ENCODE peak calls at places on chromosomes 16 and 17, in seven cellular contexts. X is IMR-90, A is H1, H is mesenchymal stem cell, T is trophoblast cell, C is H9, K is neuronal stem cell. V is an unnamed sample.

GRCh38 chr17:10807704-10808128 is 3.8 kb upstream of the TMEM238L start:
- DNase-seq in K (no peak), A (no peak), T (no peak), H (no peak), X (no peak), C (no peak), V (peak; percentile 78)

GRCh38 chr17:48001187-48001586 is 30.3 kb downstream of the CDK5RAP3 start:
- DNase-seq in A (no peak), X (peak; percentile 20), H (peak; percentile 50), T (no peak), C (no peak), K (no peak), V (no peak)

GRCh38 chr16:25633549-25633948 is 58.2 kb upstream of the HS3ST4 start:
- DNase-seq in H (no peak), K (no peak), C (no peak), X (no peak), T (peak; percentile 46), A (no peak), V (peak; percentile 68)

GRCh38 chr17:63274156-63274555 is 171.9 kb downstream of the CYB561 start:
- DNase-seq in T (no peak), C (no peak), A (no peak), X (peak; percentile 89), K (no peak), H (peak; percentile 26), V (no peak)

GRCh38 chr17:7885357-7886226 is 3.0 kb upstream of the CHD3 start:
- DNase-seq in A (peak; percentile 66), H (peak; percentile 64), X (peak; percentile 14), C (peak; percentile 58), K (peak; percentile 70), T (peak; percentile 14), V (peak; percentile 77)

GRCh38 chr17:80433916-80434666 is 19.1 kb downstream of the ENDOV start:
- DNase-seq in X (peak; percentile 63), A (no peak), H (no peak), K (no peak), T (no peak), C (no peak), V (no peak)

GRCh38 chr17:1997587-1998425 is 27.3 kb downstream of the RTN4RL1 start:
- DNase-seq in X (no peak), K (peak; percentile 59), H (no peak), T (no peak), A (peak; percentile 68), C (peak; percentile 76), V (peak; percentile 83)

GRCh38 chr17:48590603-48591161 is 641 bp upstream of the HOXB3 start:
- DNase-seq in T (no peak), C (no peak), H (no peak), X (peak; percentile 16), K (no peak), A (no peak), V (no peak)

GRCh38 chr17:54982399-54982798 is 13.8 kb downstream of the STXBP4 start:
- DNase-seq in H (peak; percentile 36), K (no peak), A (no peak), X (peak; percentile 66), C (no peak), T (no peak), V (no peak)

GRCh38 chr16:3651461-3652372 is 2.8 kb upstream of the DNASE1 start:
- DNase-seq in K (no peak), X (no peak), H (no peak), T (no peak), C (no peak), A (no peak), V (no peak)

GRCh38 chr17:48026503-48027321 is 10.9 kb downstream of the COPZ2 start:
- DNase-seq in H (peak; percentile 87), X (peak; percentile 88), K (peak; percentile 87), C (peak; percentile 96), A (peak; percentile 93), T (peak; percentile 69), V (peak; percentile 95)

GRCh38 chr16:31050280-31051030 is 17.1 kb downstream of the STX4 start:
- DNase-seq in H (no peak), C (no peak), K (no peak), A (no peak), T (no peak), X (no peak), V (no peak)

GRCh38 chr16:31108794-31109558 is 790 bp downstream of the BCKDK start:
- DNase-seq in T (no peak), C (no peak), X (no peak), A (no peak), H (no peak), K (no peak), V (no peak)

GRCh38 chr16:85767569-85767968 is 16.7 kb upstream of the C16orf74 start:
- DNase-seq in A (no peak), T (peak; percentile 48), X (peak; percentile 88), K (no peak), H (peak; percentile 90), C (no peak), V (peak; percentile 80)

GRCh38 chr17:50267074-50267841 is 7.0 kb upstream of the TMEM92 start:
- DNase-seq in X (peak; percentile 47), A (no peak), T (no peak), H (no peak), K (no peak), C (no peak), V (no peak)

GRCh38 chr17:75345514-75346167 is 56.4 kb upstream of the SLC25A19 start:
- DNase-seq in T (no peak), K (no peak), H (no peak), X (no peak), A (no peak), C (peak; percentile 63), V (peak; percentile 70)

GRCh38 chr17:81712468-81713003 is 452 bp downstream of the SLC25A10 start:
- DNase-seq in K (no peak), T (no peak), H (peak; percentile 37), A (no peak), X (no peak), C (no peak), V (peak; percentile 48)

GRCh38 chr16:83615553-83615952 is 192.2 kb upstream of the HSBP1 start:
- DNase-seq in C (no peak), K (no peak), A (no peak), X (peak; percentile 48), H (peak; percentile 43), T (no peak), V (no peak)

GRCh38 chr17:76405967-76406647 is 21.7 kb downstream of the SPHK1 start:
- DNase-seq in C (no peak), X (peak; percentile 35), T (no peak), K (no peak), A (no peak), H (no peak), V (no peak)

GRCh38 chr16:89115216-89115949 is 21.7 kb downstream of the ACSF3 start:
- DNase-seq in X (no peak), T (peak; percentile 33), K (no peak), C (no peak), A (no peak), H (no peak), V (no peak)

GRCh38 chr17:17035490-17035889 is 6.8 kb upstream of the MPRIP start:
- DNase-seq in K (no peak), H (no peak), T (no peak), A (no peak), X (no peak), C (no peak), V (no peak)

GRCh38 chr16:27333104-27333503 is 19.3 kb downstream of the IL4R start:
- DNase-seq in X (no peak), K (no peak), T (no peak), A (no peak), H (no peak), C (no peak), V (no peak)

GRCh38 chr16:27335349-27336052 is 21.7 kb downstream of the IL4R start:
- DNase-seq in A (no peak), X (peak; percentile 54), T (no peak), C (no peak), H (peak; percentile 57), K (no peak), V (no peak)

GRCh38 chr16:27334192-27334764 is 20.5 kb downstream of the IL4R start:
- DNase-seq in T (no peak), C (no peak), H (no peak), X (no peak), K (no peak), A (no peak), V (no peak)

GRCh38 chr16:27333549-27333948 is 19.8 kb downstream of the IL4R start:
- DNase-seq in C (no peak), H (no peak), T (no peak), K (no peak), X (no peak), A (no peak), V (no peak)

DNA sequence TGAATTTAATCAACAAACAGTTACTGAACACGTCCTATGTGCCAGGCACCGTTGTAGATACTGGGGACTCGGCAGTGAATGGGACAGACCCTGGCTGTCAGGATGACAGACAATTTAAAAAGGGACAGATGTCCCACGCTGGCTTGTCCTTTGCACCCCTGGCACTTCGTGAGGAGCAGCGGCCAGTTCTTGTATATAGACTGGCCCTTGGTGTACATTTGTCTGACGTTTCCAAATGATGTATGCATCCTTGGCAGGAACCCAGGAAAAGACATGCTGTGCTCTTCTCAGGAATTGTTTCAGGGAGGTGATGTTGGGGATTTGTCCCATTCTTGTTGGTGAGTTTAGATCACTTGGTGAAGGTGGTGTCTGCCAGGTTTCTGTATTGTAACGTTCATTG is 21.1 kb downstream of the IL4R start:
- DNase-seq in H (peak; percentile 87), T (no peak), A (no peak), C (no peak), X (peak; percentile 70), K (no peak), V (no peak)
- H2BK5ac ChIP-seq in H (no peak overlapping the region), T (no peak overlapping the region), A (no peak overlapping the region), C (no peak overlapping the region), X (peak overlapping the region; percentile 61), K (no peak overlapping the region), V (no peak overlapping the region)

DNA sequence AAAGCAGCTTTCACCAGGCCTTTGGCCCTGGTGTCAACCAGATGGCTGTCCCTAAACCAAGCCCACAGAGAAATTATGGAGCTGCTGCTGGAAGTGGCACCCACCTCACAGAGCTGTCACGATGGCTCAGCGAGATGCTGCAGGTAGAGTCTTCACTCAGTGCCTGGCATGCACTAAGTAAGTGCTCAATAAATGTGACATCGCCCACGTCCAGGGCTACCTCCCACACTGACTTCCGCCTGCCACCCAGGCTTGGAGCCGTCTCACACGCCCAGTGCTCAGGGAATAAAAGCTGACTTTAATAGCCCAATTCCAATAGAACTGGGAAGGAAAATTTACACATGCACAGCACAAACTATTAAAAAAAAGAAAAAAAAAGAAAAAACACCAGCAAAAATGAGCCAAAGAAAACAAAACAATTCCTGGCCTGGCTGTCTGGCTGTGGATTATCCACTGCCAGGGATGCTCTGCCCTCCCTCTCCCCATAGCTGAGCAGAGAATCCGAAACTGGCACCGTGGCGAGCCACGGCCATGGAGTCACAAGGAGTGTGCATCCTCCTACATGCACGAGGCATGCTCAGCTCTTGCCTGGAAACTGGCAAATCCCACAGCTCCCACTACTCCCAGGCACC is 68.9 kb downstream of the ZNF423 start:
- DNase-seq in H (no peak), A (no peak), C (no peak), K (no peak), T (no peak), X (no peak), V (no peak)
- H2BK5ac ChIP-seq in H (no peak overlapping the region), A (no peak overlapping the region), C (no peak overlapping the region), K (no peak overlapping the region), T (no peak overlapping the region), X (no peak overlapping the region), V (no peak overlapping the region)

GRCh38 chr17:42684033-42684625 is 1.8 kb downstream of the CNTNAP1 start:
- DNase-seq in T (no peak), K (no peak), C (no peak), X (no peak), A (no peak), H (no peak), V (no peak)
- H2BK5ac ChIP-seq in T (no peak overlapping the region), K (no peak overlapping the region), C (no peak overlapping the region), X (no peak overlapping the region), A (no peak overlapping the region), H (no peak overlapping the region), V (no peak overlapping the region)

GRCh38 chr17:40264458-40265185 is 23.1 kb upstream of the CDC6 start:
- DNase-seq in K (no peak), H (no peak), T (no peak), X (no peak), A (no peak), C (peak; percentile 57), V (peak; percentile 66)
- H2BK5ac ChIP-seq in K (no peak overlapping the region), H (no peak overlapping the region), T (no peak overlapping the region), X (no peak overlapping the region), A (no peak overlapping the region), C (no peak overlapping the region), V (no peak overlapping the region)